ENCODE peak calls at places on chromosomes 6 and 20, in four cellular contexts. One of them, this sample, is unnamed.
A peak's percentile ranks its signal among the peaks of the same experiment; 100 is the strongest.

GRCh38 chr6:37020426-37021211 is 15.2 kb downstream of the FGD2 start:
- DNase-seq in heart right ventricle: no peak
- DNase-seq in CD8-positive, alpha-beta T cell: no peak
- DNase-seq in aorta: no peak
- DNase-seq in this sample: no peak

GRCh38 chr6:130019796-130020105 is 1.4 kb downstream of the L3MBTL3 start:
- DNase-seq in heart right ventricle: peak; percentile 8
- DNase-seq in aorta: no peak
- DNase-seq in CD8-positive, alpha-beta T cell: no peak
- DNase-seq in this sample: no peak

GRCh38 chr6:81293896-81294295 is 458.6 kb downstream of the TENT5A start:
- DNase-seq in CD8-positive, alpha-beta T cell: no peak
- DNase-seq in aorta: no peak
- DNase-seq in heart right ventricle: no peak
- DNase-seq in this sample: no peak

GRCh38 chr6:8562133-8562532 is 126.8 kb upstream of the SLC35B3 start:
- DNase-seq in aorta: no peak
- DNase-seq in CD8-positive, alpha-beta T cell: no peak
- DNase-seq in heart right ventricle: no peak
- DNase-seq in this sample: no peak

GRCh38 chr6:2861071-2861821 is 19.6 kb upstream of the SERPINB1 start:
- DNase-seq in heart right ventricle: no peak
- DNase-seq in aorta: no peak
- DNase-seq in CD8-positive, alpha-beta T cell: no peak
- DNase-seq in this sample: no peak

GRCh38 chr20:48298851-48299484 is 513.7 kb upstream of the SULF2 start:
- DNase-seq in aorta: no peak
- DNase-seq in heart right ventricle: no peak
- DNase-seq in CD8-positive, alpha-beta T cell: no peak
- DNase-seq in this sample: peak; percentile 84

GRCh38 chr6:125554456-125554855 is 195.0 kb upstream of the HEY2 start:
- DNase-seq in heart right ventricle: no peak
- DNase-seq in CD8-positive, alpha-beta T cell: no peak
- DNase-seq in aorta: no peak
- DNase-seq in this sample: no peak

GRCh38 chr6:35359744-35360348 is 17.5 kb downstream of the PPARD start:
- DNase-seq in CD8-positive, alpha-beta T cell: no peak
- DNase-seq in heart right ventricle: peak; percentile 30
- DNase-seq in aorta: peak; percentile 51
- DNase-seq in this sample: peak; percentile 98

GRCh38 chr20:38649275-38649891 is 47.8 kb downstream of the ARHGAP40 start:
- DNase-seq in CD8-positive, alpha-beta T cell: no peak
- DNase-seq in aorta: no peak
- DNase-seq in heart right ventricle: no peak
- DNase-seq in this sample: no peak

GRCh38 chr6:65937982-65938381 is 231.0 kb upstream of the EYS start:
- DNase-seq in heart right ventricle: no peak
- DNase-seq in CD8-positive, alpha-beta T cell: no peak
- DNase-seq in aorta: no peak
- DNase-seq in this sample: peak; percentile 67

GRCh38 chr6:18141805-18142590 is 12.9 kb downstream of the TPMT start:
- DNase-seq in aorta: no peak
- DNase-seq in CD8-positive, alpha-beta T cell: no peak
- DNase-seq in heart right ventricle: no peak
- DNase-seq in this sample: no peak

GRCh38 chr6:75283907-75284284 is 696 bp downstream of the TMEM30A start:
- DNase-seq in heart right ventricle: no peak
- DNase-seq in CD8-positive, alpha-beta T cell: no peak
- DNase-seq in aorta: no peak
- DNase-seq in this sample: no peak

GRCh38 chr6:13517116-13517515 is 29.7 kb upstream of the GFOD1 start:
- DNase-seq in heart right ventricle: no peak
- DNase-seq in CD8-positive, alpha-beta T cell: no peak
- DNase-seq in aorta: no peak
- DNase-seq in this sample: no peak

GRCh38 chr20:61743606-61744005 is 322.1 kb downstream of the TAF4 start:
- DNase-seq in aorta: peak; percentile 41
- DNase-seq in CD8-positive, alpha-beta T cell: no peak
- DNase-seq in heart right ventricle: no peak
- DNase-seq in this sample: no peak

GRCh38 chr6:40876336-40876735 is 162.7 kb downstream of the UNC5CL start:
- DNase-seq in aorta: no peak
- DNase-seq in CD8-positive, alpha-beta T cell: no peak
- DNase-seq in heart right ventricle: no peak
- DNase-seq in this sample: no peak

DNA sequence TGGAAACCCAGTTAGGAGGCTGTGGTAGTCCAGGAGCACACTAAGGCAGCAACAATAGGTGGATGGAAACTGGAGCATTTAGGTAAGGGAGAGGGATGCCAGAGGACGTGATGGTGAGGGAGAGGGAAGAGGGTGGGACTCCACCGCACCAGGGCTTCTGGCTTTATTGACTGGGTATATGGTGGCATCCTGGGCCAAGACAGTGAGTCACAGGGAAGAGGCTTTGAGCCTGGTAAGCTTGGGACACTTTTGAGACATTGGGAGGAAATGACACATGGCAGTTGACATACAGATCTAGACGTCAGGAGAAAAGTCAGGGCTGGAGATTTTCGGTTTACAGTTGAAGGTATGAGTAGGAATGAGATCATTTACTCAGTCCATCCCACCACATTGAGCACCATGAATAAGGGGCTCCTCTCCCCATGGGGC is 14.9 kb downstream of the NT5E start:
- DNase-seq in aorta: peak; percentile 81
- DNase-seq in heart right ventricle: no peak
- DNase-seq in CD8-positive, alpha-beta T cell: no peak
- DNase-seq in this sample: peak; percentile 92
- H3K27me3 ChIP-seq in aorta: no peaks in the 10 kb centered on the region
- H3K27me3 ChIP-seq in heart right ventricle: no peaks in the 10 kb centered on the region
- H3K27me3 ChIP-seq in CD8-positive, alpha-beta T cell: no peaks in the 10 kb centered on the region
- H3K27me3 ChIP-seq in this sample: no peaks in the 10 kb centered on the region

DNA sequence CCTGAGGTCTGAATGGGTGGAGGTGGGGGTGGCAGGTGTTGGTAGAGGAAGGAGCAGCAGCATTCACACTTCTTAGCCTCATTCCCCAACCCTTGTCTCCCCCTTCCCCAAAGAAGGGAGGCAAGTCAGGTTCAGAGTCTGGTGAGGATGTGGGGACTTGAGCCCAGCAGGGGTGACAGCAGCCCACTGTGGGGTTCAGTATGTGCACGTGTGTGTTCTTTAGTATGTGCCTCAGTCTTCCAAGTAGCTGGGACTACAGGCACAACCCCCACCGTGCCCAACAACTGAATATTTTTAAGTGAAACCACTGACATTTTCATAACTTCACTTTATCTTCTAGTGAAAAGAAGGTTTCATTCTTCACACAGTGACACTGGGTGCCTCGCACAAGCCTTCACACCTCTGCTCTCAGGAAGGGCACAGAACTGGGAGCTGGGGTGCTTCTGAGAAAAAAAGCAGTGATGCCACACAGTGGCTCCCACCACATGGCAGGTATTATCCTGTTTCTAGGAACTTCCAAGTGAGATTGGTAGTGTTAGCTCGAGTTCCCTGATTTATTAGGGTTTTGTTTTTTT is 33.4 kb upstream of the PRELID3B start:
- DNase-seq in heart right ventricle: no peak
- DNase-seq in aorta: no peak
- DNase-seq in CD8-positive, alpha-beta T cell: no peak
- DNase-seq in this sample: no peak
- H3K27me3 ChIP-seq in heart right ventricle: peaks cover 29% of the 10 kb centered on the region
- H3K27me3 ChIP-seq in aorta: peaks cover 3% of the 10 kb centered on the region
- H3K27me3 ChIP-seq in CD8-positive, alpha-beta T cell: no peaks in the 10 kb centered on the region
- H3K27me3 ChIP-seq in this sample: peaks cover 23% of the 10 kb centered on the region

GRCh38 chr20:63574829-63575720 is 1.0 kb upstream of the HELZ2 start:
- DNase-seq in aorta: no peak
- DNase-seq in CD8-positive, alpha-beta T cell: no peak
- DNase-seq in heart right ventricle: no peak
- DNase-seq in this sample: peak; percentile 83

GRCh38 chr20:63572071-63572787 is 1.8 kb downstream of the HELZ2 start:
- DNase-seq in CD8-positive, alpha-beta T cell: no peak
- DNase-seq in aorta: no peak
- DNase-seq in heart right ventricle: no peak
- DNase-seq in this sample: no peak

GRCh38 chr20:63574156-63574828 is at the start of gene HELZ2:
- DNase-seq in aorta: peak; percentile 86
- DNase-seq in CD8-positive, alpha-beta T cell: peak; percentile 50
- DNase-seq in heart right ventricle: peak; percentile 79
- DNase-seq in this sample: peak; percentile 82

GRCh38 chr20:63572788-63573738 is 976 bp downstream of the HELZ2 start:
- DNase-seq in CD8-positive, alpha-beta T cell: no peak
- DNase-seq in heart right ventricle: no peak
- DNase-seq in aorta: no peak
- DNase-seq in this sample: peak; percentile 44

DNA sequence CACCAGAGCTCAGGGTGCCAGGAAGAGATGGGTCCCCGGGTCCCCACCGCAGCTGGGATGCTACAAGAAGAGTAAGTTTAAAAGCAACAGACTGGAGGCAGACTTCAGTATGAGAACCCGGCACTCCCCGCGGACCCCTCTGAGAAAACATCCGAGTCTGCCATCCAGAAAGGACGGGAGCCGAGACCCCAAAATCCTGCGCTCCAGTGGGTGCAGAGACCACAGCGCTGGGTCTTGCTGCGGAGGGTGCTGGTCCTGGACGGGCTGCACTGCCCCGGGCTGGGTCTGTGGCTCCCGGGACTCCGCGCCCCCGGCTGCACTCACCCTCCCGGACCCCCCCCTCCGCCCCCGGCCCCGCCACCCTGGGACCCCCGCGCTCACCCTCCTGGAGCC is 304 bp downstream of the HELZ2 start:
- DNase-seq in aorta: no peak
- DNase-seq in heart right ventricle: no peak
- DNase-seq in CD8-positive, alpha-beta T cell: no peak
- DNase-seq in this sample: no peak
- H3K27me3 ChIP-seq in aorta: no peaks in the 10 kb centered on the region
- H3K27me3 ChIP-seq in heart right ventricle: no peaks in the 10 kb centered on the region
- H3K27me3 ChIP-seq in CD8-positive, alpha-beta T cell: no peaks in the 10 kb centered on the region
- H3K27me3 ChIP-seq in this sample: no peaks in the 10 kb centered on the region

DNA sequence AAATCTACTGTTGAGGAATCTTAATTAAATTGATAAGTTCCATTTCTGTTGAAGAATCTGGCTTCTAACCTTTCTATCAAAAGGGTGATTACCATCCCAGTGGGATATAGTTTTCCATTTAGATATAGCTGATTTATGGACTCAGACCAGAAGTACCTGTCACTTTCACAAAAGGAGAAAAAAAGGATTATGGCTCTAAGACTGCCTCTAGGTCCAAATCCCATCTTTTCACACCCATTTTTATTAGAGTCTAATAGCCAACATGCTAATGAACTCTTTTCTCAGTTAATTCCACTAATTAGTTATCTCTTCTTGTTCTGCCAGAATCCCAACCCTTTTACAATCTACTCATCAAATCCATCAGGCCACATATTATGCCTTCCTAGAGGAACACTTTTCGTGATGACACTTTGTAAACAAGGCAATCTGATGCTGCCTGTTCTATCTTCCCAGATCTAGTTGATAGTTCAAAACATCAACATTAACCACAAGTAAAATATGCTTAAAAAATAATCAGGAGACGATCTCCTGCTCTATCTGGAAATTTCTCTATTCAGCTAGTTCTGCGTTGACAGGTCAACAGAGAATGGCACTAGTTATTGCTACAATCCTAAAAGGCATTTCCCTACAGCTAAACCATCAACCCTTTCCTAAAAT is 2.2 kb downstream of the B4GALT5 start:
- DNase-seq in aorta: no peak
- DNase-seq in CD8-positive, alpha-beta T cell: no peak
- DNase-seq in heart right ventricle: no peak
- DNase-seq in this sample: no peak
- H3K27me3 ChIP-seq in aorta: no peaks in the 10 kb centered on the region
- H3K27me3 ChIP-seq in CD8-positive, alpha-beta T cell: no peaks in the 10 kb centered on the region
- H3K27me3 ChIP-seq in heart right ventricle: no peaks in the 10 kb centered on the region
- H3K27me3 ChIP-seq in this sample: no peaks in the 10 kb centered on the region

DNA sequence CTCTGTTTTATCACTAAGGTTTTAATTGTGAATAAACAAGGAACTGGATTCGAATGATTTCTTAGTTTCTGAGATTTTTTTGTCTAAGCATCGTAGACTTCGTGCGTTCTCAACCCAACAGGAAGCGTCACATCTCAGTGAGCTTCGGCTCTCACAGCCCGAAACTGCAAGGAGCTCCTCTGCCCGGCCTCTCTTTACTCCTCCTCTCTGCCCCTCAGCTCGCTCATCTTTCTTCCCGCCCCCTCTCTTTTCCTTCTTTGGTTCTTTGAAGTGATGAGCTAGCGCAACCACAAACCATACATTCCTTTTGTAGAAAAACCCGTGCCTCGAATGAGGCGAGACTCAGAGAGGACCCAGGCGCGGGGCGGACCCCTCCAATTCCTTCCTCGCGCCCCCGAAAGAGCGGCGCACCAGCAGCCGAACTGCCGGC is 480 bp upstream of the NT5E start:
- DNase-seq in heart right ventricle: no peak
- DNase-seq in aorta: peak; percentile 55
- DNase-seq in CD8-positive, alpha-beta T cell: no peak
- DNase-seq in this sample: peak; percentile 65
- H3K27me3 ChIP-seq in heart right ventricle: peaks cover 45% of the 10 kb centered on the region
- H3K27me3 ChIP-seq in aorta: no peaks in the 10 kb centered on the region
- H3K27me3 ChIP-seq in CD8-positive, alpha-beta T cell: no peaks in the 10 kb centered on the region
- H3K27me3 ChIP-seq in this sample: no peaks in the 10 kb centered on the region

GRCh38 chr6:149983145-149983544 is 19.4 kb downstream of the ULBP1 start:
- DNase-seq in CD8-positive, alpha-beta T cell: no peak
- DNase-seq in heart right ventricle: no peak
- DNase-seq in aorta: no peak
- DNase-seq in this sample: no peak
- H3K27me3 ChIP-seq in CD8-positive, alpha-beta T cell: peaks cover 27% of the 10 kb centered on the region
- H3K27me3 ChIP-seq in heart right ventricle: peaks cover 85% of the 10 kb centered on the region
- H3K27me3 ChIP-seq in aorta: peaks cover 5% of the 10 kb centered on the region
- H3K27me3 ChIP-seq in this sample: peaks cover 21% of the 10 kb centered on the region